ENCODE peak calls at places on chromosomes 4 and X, in seven cellular contexts. E is K562, N is H1, J is HCT116, V is A549, X is endothelial cell of umbilical vein, U is HepG2. O is an unnamed sample.

GRCh38 chr4:153341575-153342090 is 2.9 kb upstream of the MND1 start:
- DNase-seq in V (no peak), N (no peak), X (peak), E (peak), U (peak), J (peak), O (peak)

GRCh38 chr4:8198206-8198905 is 734 bp upstream of the SH3TC1 start:
- DNase-seq in X (peak), N (no peak), U (no peak), E (no peak), J (no peak), V (no peak), O (no peak)

GRCh38 chrX:77415161-77415560 is 32.0 kb upstream of the FGF16 start:
- DNase-seq in X (no peak), U (no peak), N (no peak), E (no peak), V (no peak), J (no peak), O (peak)

GRCh38 chr4:181959121-181959520 is 284.1 kb upstream of the TENM3 start:
- DNase-seq in N (no peak), V (no peak), X (no peak), U (no peak), J (no peak), E (no peak), O (no peak)

GRCh38 chrX:107729558-107730297 is 45.9 kb downstream of the TSC22D3 start:
- DNase-seq in X (no peak), E (no peak), V (no peak), N (no peak), J (no peak), U (no peak), O (no peak)

GRCh38 chrX:134631404-134632346 is 26.6 kb downstream of the PLAC1 start:
- DNase-seq in X (no peak), U (no peak), E (no peak), J (no peak), V (no peak), N (no peak), O (no peak)

GRCh38 chrX:135396109-135396508 is 25.6 kb upstream of the SMIM10L2A start:
- DNase-seq in U (no peak), E (no peak), V (no peak), X (peak), J (no peak), N (no peak), O (no peak)

GRCh38 chr4:61992351-61992750 is 792.2 kb downstream of the ADGRL3 start:
- DNase-seq in N (no peak), V (no peak), X (no peak), E (no peak), U (no peak), J (no peak), O (no peak)

GRCh38 chr4:6368601-6369000 is 99.0 kb downstream of the WFS1 start:
- DNase-seq in J (no peak), U (no peak), N (no peak), V (no peak), X (no peak), E (no peak), O (no peak)

GRCh38 chrX:47366051-47366722 is 4.2 kb upstream of the ZNF157 start:
- DNase-seq in X (peak), U (no peak), N (peak), J (no peak), V (peak), E (peak), O (no peak)

GRCh38 chrX:47360423-47361179 is 9.8 kb upstream of the ZNF157 start:
- DNase-seq in E (no peak), U (no peak), V (no peak), X (no peak), J (no peak), N (no peak), O (no peak)

GRCh38 chrX:47358387-47359065 is 11.9 kb upstream of the ZNF157 start:
- DNase-seq in E (no peak), V (no peak), N (no peak), U (no peak), J (no peak), X (peak), O (peak)

GRCh38 chrX:47361538-47362511 is 8.6 kb upstream of the ZNF157 start:
- DNase-seq in E (peak), V (peak), J (peak), N (peak), U (peak), X (peak), O (peak)
- H3K4me3 ChIP-seq in E (no peak), V (no peak), J (peak), N (peak), U (no peak), X (no peak), O (no peak)

GRCh38 chr4:135032670-135033069 is 831.1 kb upstream of the PABPC4L start:
- DNase-seq in E (no peak), X (no peak), V (no peak), U (no peak), J (no peak), N (no peak), O (no peak)
- TF ChIP-seq CTCF in E (no peak), X (no peak), V (no peak), U (no peak), J (no peak), N (peak), O (no peak)

GRCh38 chr4:24559032-24559821 is 25.1 kb downstream of the DHX15 start:
- DNase-seq in X (no peak), U (no peak), N (no peak), V (no peak), J (no peak), E (no peak), O (no peak)
- TF ChIP-seq MAX in X (no peak), U (no peak), N (peak), V (no peak), J (no peak), E (no peak), O (no peak)

DNA sequence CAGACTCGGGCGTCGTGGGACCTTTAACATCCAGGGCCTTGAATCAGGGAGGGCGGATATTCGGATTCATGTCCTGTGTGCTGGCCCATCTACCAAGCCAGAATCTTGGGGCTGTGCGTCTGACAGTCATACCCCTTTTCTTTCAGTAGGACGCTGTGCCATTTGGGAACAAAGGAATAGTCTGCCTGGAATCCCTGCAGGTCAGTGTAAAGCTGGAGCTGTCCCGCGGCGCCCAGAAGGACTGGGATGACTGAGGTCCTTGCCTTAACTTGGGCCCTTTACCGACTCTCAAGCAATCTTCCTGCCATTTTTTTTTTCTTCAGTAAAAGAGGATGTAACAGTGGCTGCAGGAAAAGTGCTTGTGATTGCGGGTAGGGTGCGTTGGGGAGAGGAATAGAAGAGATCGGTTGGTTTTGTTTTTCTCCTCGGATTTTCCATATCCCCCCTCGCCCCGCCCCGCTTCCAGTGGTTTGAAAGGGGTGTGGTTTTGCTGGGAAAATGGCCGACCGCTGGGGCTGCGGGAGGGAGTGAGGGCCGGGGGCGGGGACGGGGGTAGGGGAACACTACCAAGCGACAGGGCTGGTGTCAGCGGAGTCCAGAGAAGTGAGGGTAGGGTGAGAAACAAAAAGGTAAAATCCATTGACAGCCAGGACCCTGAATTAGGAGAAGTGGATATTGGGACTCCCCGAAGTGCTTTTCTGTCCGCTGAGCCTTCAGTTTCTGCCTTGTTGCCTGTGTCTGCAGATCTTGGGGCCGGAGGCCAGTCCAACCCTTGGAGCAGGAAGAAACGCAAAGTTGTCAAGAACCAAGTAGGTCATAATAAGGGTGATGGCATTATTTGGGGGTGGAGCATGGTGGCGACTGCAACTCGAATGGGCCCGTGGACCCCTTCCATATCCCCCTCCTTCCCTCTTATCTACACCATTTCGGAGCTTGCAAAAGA is 749 bp downstream of the ARMCX1 start:
- DNase-seq in J (no peak), U (no peak), V (no peak), N (peak), E (peak), X (peak), O (no peak)
- H3K4me3 ChIP-seq in J (no peak), U (no peak), V (peak), N (peak), E (peak), X (peak), O (no peak)

GRCh38 chrX:44494357-44494756 is 48.3 kb downstream of the FUNDC1 start:
- DNase-seq in X (no peak), E (no peak), J (no peak), V (no peak), U (no peak), N (no peak), O (peak)
- TF ChIP-seq CTCF in X (no peak), E (peak), J (no peak), V (no peak), U (no peak), N (no peak), O (no peak)

DNA sequence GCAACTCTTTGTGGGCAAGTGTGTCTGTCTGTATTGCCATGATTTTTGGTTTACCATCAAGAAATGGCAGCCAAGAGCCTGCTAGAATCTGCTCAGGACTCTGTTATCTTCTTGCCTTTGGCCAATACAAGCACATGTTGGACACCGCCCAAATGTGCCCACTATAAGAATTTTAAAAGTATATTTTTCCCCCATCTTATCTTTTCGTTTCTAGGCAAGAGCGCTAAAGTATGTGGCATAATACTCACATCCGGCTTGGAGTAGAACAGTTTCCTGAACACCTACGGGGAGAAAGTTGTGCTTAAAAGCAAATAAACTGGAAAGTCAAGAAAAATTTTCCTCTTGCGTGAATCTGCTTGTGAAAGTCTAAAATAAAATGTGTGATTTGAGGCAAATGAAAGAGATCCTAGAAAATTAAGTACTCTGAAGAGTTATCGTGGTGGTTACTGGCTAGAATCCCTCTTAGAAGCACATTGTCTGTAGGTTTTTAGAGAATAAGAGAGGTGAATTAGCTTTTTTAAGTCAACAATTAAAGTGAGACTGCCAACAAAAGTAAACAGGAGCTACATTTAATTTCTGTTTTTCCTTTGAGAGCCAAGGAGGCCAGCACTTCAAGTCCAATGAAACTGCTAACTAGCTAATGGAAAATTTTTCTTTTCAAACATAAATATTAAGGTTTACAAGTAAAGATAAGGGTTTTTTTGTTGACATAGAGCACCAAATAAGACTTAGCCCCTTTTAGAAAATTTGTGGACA is 220.2 kb downstream of the SOWAHB start:
- DNase-seq in N (no peak), E (no peak), V (no peak), U (no peak), X (peak), J (no peak), O (no peak)
- TF ChIP-seq MAX in N (no peak), E (no peak), V (no peak), U (no peak), X (no peak), J (no peak), O (no peak)

DNA sequence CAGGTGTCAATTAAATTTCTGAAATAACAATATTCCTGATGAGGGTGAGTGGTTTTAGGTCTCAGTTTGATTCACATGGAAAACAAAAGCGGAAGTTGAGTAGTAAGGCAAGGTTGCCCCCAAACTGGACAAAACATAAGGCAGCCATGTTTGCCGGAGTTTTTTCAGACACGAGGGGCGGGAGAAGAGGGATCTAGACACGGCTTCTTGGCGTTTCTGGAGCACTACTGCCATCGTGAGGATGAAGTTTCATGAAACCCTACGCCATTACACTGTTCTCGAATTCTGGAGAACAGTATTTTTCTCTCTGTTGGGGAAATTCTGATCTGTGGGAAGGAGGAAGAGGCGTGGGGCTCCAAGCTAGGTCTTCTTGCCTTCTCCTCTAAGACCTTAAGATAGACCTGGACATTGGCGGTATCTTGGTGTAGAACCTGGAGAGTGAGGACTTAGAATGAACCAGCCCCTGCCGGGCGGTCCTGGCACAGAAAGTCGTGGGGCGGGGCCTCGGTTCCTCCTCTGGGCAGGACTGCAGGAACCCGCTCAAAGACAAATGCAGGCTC is 160.3 kb downstream of the OR13H1 start:
- DNase-seq in N (no peak), V (peak), J (no peak), U (no peak), E (no peak), X (no peak), O (no peak)
- H3K4me3 ChIP-seq in N (no peak), V (peak), J (no peak), U (no peak), E (no peak), X (no peak), O (no peak)